ENCODE peak calls at places on chromosome 17, in six cellular contexts. One of them, this sample, is unnamed.

GRCh38 chr17:4948997-4949320 is 629 bp upstream of the PFN1 start:
- DNase-seq in sigmoid colon: peak
- DNase-seq in prostate gland: peak
- DNase-seq in tibial nerve: peak
- DNase-seq in stomach: peak
- DNase-seq in body of pancreas: peak
- DNase-seq in this sample: peak

GRCh38 chr17:49157784-49158183 is 25.2 kb downstream of the B4GALNT2 start:
- DNase-seq in sigmoid colon: no peak
- DNase-seq in prostate gland: no peak
- DNase-seq in tibial nerve: no peak
- DNase-seq in stomach: no peak
- DNase-seq in body of pancreas: no peak
- DNase-seq in this sample: peak

GRCh38 chr17:39623356-39623950 is 3.3 kb upstream of the PPP1R1B start:
- DNase-seq in sigmoid colon: peak
- DNase-seq in prostate gland: peak
- DNase-seq in tibial nerve: peak
- DNase-seq in stomach: peak
- DNase-seq in body of pancreas: peak
- DNase-seq in this sample: peak

GRCh38 chr17:74272731-74273201 is 1.3 kb upstream of the DNAI2 start:
- DNase-seq in sigmoid colon: no peak
- DNase-seq in prostate gland: no peak
- DNase-seq in tibial nerve: no peak
- DNase-seq in stomach: no peak
- DNase-seq in body of pancreas: no peak
- DNase-seq in this sample: no peak

GRCh38 chr17:82301916-82302497 is 15.4 kb downstream of the CD7 start:
- DNase-seq in sigmoid colon: peak
- DNase-seq in prostate gland: no peak
- DNase-seq in tibial nerve: no peak
- DNase-seq in stomach: no peak
- DNase-seq in body of pancreas: no peak
- DNase-seq in this sample: no peak

GRCh38 chr17:74223901-74224300 is 10.5 kb downstream of the TTYH2 start:
- DNase-seq in sigmoid colon: no peak
- DNase-seq in prostate gland: no peak
- DNase-seq in tibial nerve: no peak
- DNase-seq in stomach: no peak
- DNase-seq in body of pancreas: no peak
- DNase-seq in this sample: no peak

GRCh38 chr17:59897090-59897489 is 4.2 kb downstream of the RPS6KB1 start:
- DNase-seq in sigmoid colon: no peak
- DNase-seq in prostate gland: no peak
- DNase-seq in tibial nerve: no peak
- DNase-seq in stomach: no peak
- DNase-seq in body of pancreas: no peak
- DNase-seq in this sample: no peak

GRCh38 chr17:64148699-64149098 is 18.8 kb upstream of the ERN1 start:
- DNase-seq in sigmoid colon: no peak
- DNase-seq in prostate gland: no peak
- DNase-seq in tibial nerve: no peak
- DNase-seq in stomach: peak
- DNase-seq in body of pancreas: peak
- DNase-seq in this sample: no peak

GRCh38 chr17:34580685-34581445 is 1.5 kb downstream of the TMEM132E start:
- DNase-seq in sigmoid colon: no peak
- DNase-seq in prostate gland: no peak
- DNase-seq in tibial nerve: no peak
- DNase-seq in stomach: no peak
- DNase-seq in body of pancreas: no peak
- DNase-seq in this sample: no peak

GRCh38 chr17:10261098-10261497 is 62.7 kb upstream of the GAS7 start:
- DNase-seq in sigmoid colon: no peak
- DNase-seq in prostate gland: no peak
- DNase-seq in tibial nerve: no peak
- DNase-seq in stomach: no peak
- DNase-seq in body of pancreas: no peak
- DNase-seq in this sample: no peak

GRCh38 chr17:47847341-47848197 is 3.4 kb downstream of the SP6 start:
- DNase-seq in sigmoid colon: no peak
- DNase-seq in prostate gland: no peak
- DNase-seq in tibial nerve: no peak
- DNase-seq in stomach: no peak
- DNase-seq in body of pancreas: peak
- DNase-seq in this sample: peak

GRCh38 chr17:64133546-64134215 is 3.7 kb upstream of the ERN1 start:
- DNase-seq in sigmoid colon: no peak
- DNase-seq in prostate gland: no peak
- DNase-seq in tibial nerve: no peak
- DNase-seq in stomach: no peak
- DNase-seq in body of pancreas: peak
- DNase-seq in this sample: peak

GRCh38 chr17:79144090-79144610 is 69.5 kb downstream of the ENGASE start:
- DNase-seq in sigmoid colon: no peak
- DNase-seq in prostate gland: no peak
- DNase-seq in tibial nerve: no peak
- DNase-seq in stomach: no peak
- DNase-seq in body of pancreas: no peak
- DNase-seq in this sample: no peak

GRCh38 chr17:5050281-5050680 is 15.1 kb upstream of the SLC52A1 start:
- DNase-seq in sigmoid colon: no peak
- DNase-seq in prostate gland: no peak
- DNase-seq in tibial nerve: no peak
- DNase-seq in stomach: no peak
- DNase-seq in body of pancreas: no peak
- DNase-seq in this sample: no peak

GRCh38 chr17:81440511-81441244 is 45.4 kb downstream of the BAHCC1 start:
- DNase-seq in sigmoid colon: no peak
- DNase-seq in prostate gland: no peak
- DNase-seq in tibial nerve: no peak
- DNase-seq in stomach: no peak
- DNase-seq in body of pancreas: no peak
- DNase-seq in this sample: no peak

GRCh38 chr17:61970030-61970429 is 42.2 kb upstream of the INTS2 start:
- DNase-seq in sigmoid colon: no peak
- DNase-seq in prostate gland: no peak
- DNase-seq in tibial nerve: no peak
- DNase-seq in stomach: no peak
- DNase-seq in body of pancreas: no peak
- DNase-seq in this sample: no peak

GRCh38 chr17:28864991-28865849 is 10.4 kb downstream of the ERAL1 start:
- DNase-seq in sigmoid colon: no peak
- DNase-seq in prostate gland: no peak
- DNase-seq in tibial nerve: no peak
- DNase-seq in stomach: peak
- DNase-seq in body of pancreas: no peak
- DNase-seq in this sample: peak

GRCh38 chr17:28857848-28858360 is 3.1 kb downstream of the ERAL1 start:
- DNase-seq in sigmoid colon: no peak
- DNase-seq in prostate gland: no peak
- DNase-seq in tibial nerve: no peak
- DNase-seq in stomach: no peak
- DNase-seq in body of pancreas: no peak
- DNase-seq in this sample: peak

GRCh38 chr17:28860363-28860808 is 5.6 kb downstream of the ERAL1 start:
- DNase-seq in sigmoid colon: no peak
- DNase-seq in prostate gland: no peak
- DNase-seq in tibial nerve: no peak
- DNase-seq in stomach: no peak
- DNase-seq in body of pancreas: no peak
- DNase-seq in this sample: peak

GRCh38 chr17:28862497-28862896 is 7.7 kb downstream of the ERAL1 start:
- DNase-seq in sigmoid colon: no peak
- DNase-seq in prostate gland: no peak
- DNase-seq in tibial nerve: no peak
- DNase-seq in stomach: no peak
- DNase-seq in body of pancreas: no peak
- DNase-seq in this sample: peak

GRCh38 chr17:28861393-28862203 is 6.8 kb downstream of the ERAL1 start:
- DNase-seq in sigmoid colon: no peak
- DNase-seq in prostate gland: no peak
- DNase-seq in tibial nerve: no peak
- DNase-seq in stomach: no peak
- DNase-seq in body of pancreas: no peak
- DNase-seq in this sample: peak
- TF ChIP-seq POLR2A in sigmoid colon: no peak
- TF ChIP-seq POLR2A in prostate gland: no peak
- TF ChIP-seq POLR2A in tibial nerve: no peak
- TF ChIP-seq POLR2A in stomach: no peak
- TF ChIP-seq POLR2A in body of pancreas: no peak
- TF ChIP-seq POLR2A in this sample: peak

GRCh38 chr17:1559047-1559742 is 3.4 kb downstream of the PITPNA start:
- DNase-seq in sigmoid colon: no peak
- DNase-seq in prostate gland: no peak
- DNase-seq in tibial nerve: no peak
- DNase-seq in stomach: no peak
- DNase-seq in body of pancreas: no peak
- DNase-seq in this sample: no peak

GRCh38 chr17:1561420-1562177 is 993 bp downstream of the PITPNA start:
- DNase-seq in sigmoid colon: no peak
- DNase-seq in prostate gland: no peak
- DNase-seq in tibial nerve: no peak
- DNase-seq in stomach: no peak
- DNase-seq in body of pancreas: peak
- DNase-seq in this sample: peak

GRCh38 chr17:1560582-1561170 is 1.9 kb downstream of the PITPNA start:
- DNase-seq in sigmoid colon: no peak
- DNase-seq in prostate gland: peak
- DNase-seq in tibial nerve: no peak
- DNase-seq in stomach: no peak
- DNase-seq in body of pancreas: no peak
- DNase-seq in this sample: no peak

GRCh38 chr17:1558401-1558800 is 4.2 kb downstream of the PITPNA start:
- DNase-seq in sigmoid colon: no peak
- DNase-seq in prostate gland: no peak
- DNase-seq in tibial nerve: no peak
- DNase-seq in stomach: no peak
- DNase-seq in body of pancreas: no peak
- DNase-seq in this sample: no peak

GRCh38 chr17:1559743-1560581 is 2.6 kb downstream of the PITPNA start:
- DNase-seq in sigmoid colon: no peak
- DNase-seq in prostate gland: no peak
- DNase-seq in tibial nerve: no peak
- DNase-seq in stomach: no peak
- DNase-seq in body of pancreas: no peak
- DNase-seq in this sample: no peak
- TF ChIP-seq POLR2A in sigmoid colon: no peak
- TF ChIP-seq POLR2A in prostate gland: no peak
- TF ChIP-seq POLR2A in tibial nerve: no peak
- TF ChIP-seq POLR2A in stomach: no peak
- TF ChIP-seq POLR2A in body of pancreas: no peak
- TF ChIP-seq POLR2A in this sample: no peak

DNA sequence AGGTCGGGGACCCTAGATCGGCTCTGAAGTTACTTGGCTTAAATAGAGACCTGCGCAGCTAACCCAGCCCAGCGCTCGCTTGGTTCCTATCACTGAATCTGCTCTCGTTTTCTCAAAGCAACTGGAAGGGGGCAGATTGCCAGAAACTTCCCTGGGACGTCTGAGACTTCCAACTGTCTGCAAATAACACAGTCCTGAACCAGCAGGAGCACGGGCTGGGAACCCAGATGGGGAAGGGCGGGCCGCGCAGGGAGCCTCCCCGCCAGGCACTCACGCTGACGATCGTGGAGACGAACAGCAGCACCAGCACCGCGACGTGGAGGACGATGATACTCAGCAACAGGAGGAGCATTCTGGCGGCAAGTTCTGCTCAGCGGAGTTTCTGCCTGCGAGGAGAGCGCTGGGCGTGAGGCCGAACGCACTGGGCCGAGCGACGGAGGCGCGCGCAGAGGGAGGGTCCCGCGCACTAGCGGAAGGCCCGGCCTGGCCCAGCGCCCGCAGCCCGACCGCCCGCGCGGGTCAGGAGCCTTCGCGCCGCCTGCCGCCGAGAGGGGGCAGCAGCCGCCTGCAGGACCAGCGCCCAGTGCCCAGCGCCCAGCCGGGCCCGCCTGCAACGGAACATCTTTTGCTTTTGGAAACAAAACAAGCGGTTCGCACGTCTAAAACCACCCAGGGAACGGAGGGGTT is 4.6 kb downstream of the PMP22 start:
- DNase-seq in sigmoid colon: peak
- DNase-seq in prostate gland: peak
- DNase-seq in tibial nerve: peak
- DNase-seq in stomach: peak
- DNase-seq in body of pancreas: peak
- DNase-seq in this sample: peak
- TF ChIP-seq POLR2A in sigmoid colon: no peak
- TF ChIP-seq POLR2A in prostate gland: peak
- TF ChIP-seq POLR2A in tibial nerve: peak
- TF ChIP-seq POLR2A in stomach: no peak
- TF ChIP-seq POLR2A in body of pancreas: peak
- TF ChIP-seq POLR2A in this sample: peak

GRCh38 chr17:42553866-42554249 is 1.1 kb downstream of the HSD17B1 start:
- DNase-seq in sigmoid colon: no peak
- DNase-seq in prostate gland: no peak
- DNase-seq in tibial nerve: no peak
- DNase-seq in stomach: peak
- DNase-seq in body of pancreas: peak
- DNase-seq in this sample: no peak

GRCh38 chr17:42559076-42559475 is 2.9 kb upstream of the COASY start:
- DNase-seq in sigmoid colon: no peak
- DNase-seq in prostate gland: no peak
- DNase-seq in tibial nerve: no peak
- DNase-seq in stomach: no peak
- DNase-seq in body of pancreas: no peak
- DNase-seq in this sample: no peak

GRCh38 chr17:42555122-42555622 is 2.4 kb downstream of the HSD17B1 start:
- DNase-seq in sigmoid colon: no peak
- DNase-seq in prostate gland: no peak
- DNase-seq in tibial nerve: no peak
- DNase-seq in stomach: no peak
- DNase-seq in body of pancreas: no peak
- DNase-seq in this sample: no peak

GRCh38 chr17:42553161-42553818 is 567 bp downstream of the HSD17B1 start:
- DNase-seq in sigmoid colon: no peak
- DNase-seq in prostate gland: no peak
- DNase-seq in tibial nerve: no peak
- DNase-seq in stomach: no peak
- DNase-seq in body of pancreas: no peak
- DNase-seq in this sample: no peak

GRCh38 chr17:42554250-42555121 is 1.8 kb downstream of the HSD17B1 start:
- DNase-seq in sigmoid colon: peak
- DNase-seq in prostate gland: peak
- DNase-seq in tibial nerve: peak
- DNase-seq in stomach: peak
- DNase-seq in body of pancreas: peak
- DNase-seq in this sample: peak
- TF ChIP-seq POLR2A in sigmoid colon: peak
- TF ChIP-seq POLR2A in prostate gland: peak
- TF ChIP-seq POLR2A in tibial nerve: peak
- TF ChIP-seq POLR2A in stomach: peak
- TF ChIP-seq POLR2A in body of pancreas: peak
- TF ChIP-seq POLR2A in this sample: peak